ENCODE peak calls at places on chromosomes 12 and 14, in ten cellular contexts. B is lung; W is A549; Q is suprapubic skin; C is activated CD8-positive, alpha-beta T cell treated with anti-CD3 and anti-CD28 coated beads for 36 hours; K is neural progenitor cell; R is astrocyte; O is fibroblast of lung; M is dorsolateral prefrontal cortex; S is endodermal cell. A is an unnamed sample.

GRCh38 chr14:44404021-44404420 is 103.1 kb downstream of the FSCB start:
- DNase-seq in W (no peak), C (no peak), S (no peak), Q (no peak), R (peak; percentile 3), K (no peak), B (no peak), M (no peak), O (no peak), A (no peak)

GRCh38 chr14:50230601-50231474 is 540 bp downstream of the SOS2 start:
- DNase-seq in W (peak; percentile 33), S (peak; percentile 73), M (no peak), C (peak; percentile 67), Q (peak; percentile 78), K (peak; percentile 26), R (peak; percentile 45), B (peak; percentile 42), O (peak; percentile 77), A (no peak)

GRCh38 chr12:65232490-65233077 is 45.9 kb upstream of the MSRB3 start:
- DNase-seq in C (no peak), Q (no peak), W (peak; percentile 13), M (no peak), S (no peak), R (peak; percentile 15), O (peak; percentile 57), K (no peak), B (no peak), A (no peak)

GRCh38 chr12:127145929-127146789 is 1120.8 kb upstream of the TMEM132C start:
- DNase-seq in K (no peak), R (peak; percentile 50), W (peak; percentile 68), M (peak; percentile 63), B (peak; percentile 68), Q (peak; percentile 82), O (peak; percentile 50), S (no peak), C (peak; percentile 72), A (peak; percentile 91)

GRCh38 chr12:14164266-14164665 is 182.9 kb upstream of the GRIN2B start:
- DNase-seq in R (no peak), O (no peak), M (no peak), Q (no peak), C (no peak), W (no peak), K (no peak), S (no peak), B (no peak), A (no peak)

GRCh38 chr12:120940799-120941198 is 36.6 kb upstream of the SPPL3 start:
- DNase-seq in O (peak; percentile 9), C (no peak), W (no peak), R (peak; percentile 16), Q (no peak), M (no peak), K (no peak), S (no peak), B (no peak), A (no peak)

GRCh38 chr12:4106617-4107016 is 166.9 kb upstream of the CCND2 start:
- DNase-seq in M (no peak), S (no peak), C (peak; percentile 63), B (peak; percentile 7), K (no peak), Q (no peak), R (no peak), W (no peak), O (no peak), A (no peak)

GRCh38 chr12:42926232-42926631 is 336.7 kb upstream of the PRICKLE1 start:
- DNase-seq in M (no peak), S (no peak), K (no peak), W (no peak), B (no peak), Q (no peak), O (no peak), R (no peak), C (no peak), A (no peak)

GRCh38 chr12:132729541-132730320 is 19.1 kb downstream of the PGAM5 start:
- DNase-seq in C (no peak), W (no peak), O (no peak), B (no peak), Q (no peak), R (no peak), S (peak; percentile 49), K (no peak), M (no peak), A (no peak)

GRCh38 chr12:96462571-96463280 is 26.7 kb upstream of the CFAP54 start:
- DNase-seq in S (no peak), M (no peak), W (no peak), K (no peak), O (no peak), C (no peak), Q (no peak), B (no peak), R (no peak), A (no peak)

GRCh38 chr12:47900480-47901129 is 4.2 kb downstream of the VDR start:
- DNase-seq in M (no peak), B (peak; percentile 58), W (no peak), R (no peak), K (no peak), S (peak; percentile 88), Q (no peak), C (no peak), O (no peak), A (no peak)

GRCh38 chr12:10214131-10214876 is 1.6 kb downstream of the GABARAPL1 start:
- DNase-seq in O (peak; percentile 63), B (no peak), R (peak; percentile 83), S (no peak), Q (no peak), C (peak; percentile 9), M (no peak), W (no peak), K (peak; percentile 25), A (no peak)

GRCh38 chr12:124302241-124302806 is 7.4 kb downstream of the RFLNA start:
- DNase-seq in K (no peak), B (no peak), Q (no peak), W (no peak), S (no peak), O (no peak), R (no peak), M (no peak), C (no peak), A (peak; percentile 57)

GRCh38 chr14:103444837-103445524 is 59.8 kb downstream of the MARK3 start:
- DNase-seq in O (peak; percentile 21), S (no peak), Q (no peak), B (no peak), C (no peak), W (no peak), K (no peak), R (peak; percentile 58), M (no peak), A (no peak)

GRCh38 chr14:32710351-32711102 is 228.2 kb upstream of the NPAS3 start:
- DNase-seq in O (peak; percentile 85), K (peak; percentile 12), C (no peak), B (no peak), Q (no peak), S (no peak), W (no peak), M (no peak), R (peak; percentile 54), A (no peak)

GRCh38 chr14:69708586-69709169 is 58.3 kb upstream of the SRSF5 start:
- DNase-seq in Q (no peak), R (no peak), W (no peak), O (peak; percentile 22), M (peak; percentile 68), S (peak; percentile 84), C (peak; percentile 58), B (no peak), K (peak; percentile 83), A (no peak)

GRCh38 chr14:24051162-24051788 is 534 bp upstream of the CARMIL3 start:
- DNase-seq in K (no peak), Q (no peak), M (no peak), O (no peak), W (no peak), R (no peak), B (no peak), C (no peak), S (peak; percentile 78), A (no peak)

GRCh38 chr14:55129086-55129427 is at the start of gene LGALS3:
- DNase-seq in K (peak; percentile 83), B (peak; percentile 74), S (peak; percentile 83), W (peak; percentile 80), Q (peak; percentile 86), O (peak; percentile 56), M (no peak), C (peak; percentile 27), R (no peak), A (no peak)

GRCh38 chr12:106193404-106194215 is 54.2 kb downstream of the CKAP4 start:
- DNase-seq in M (no peak), Q (no peak), R (no peak), W (no peak), C (no peak), O (no peak), B (no peak), S (no peak), K (no peak), A (no peak)

DNA sequence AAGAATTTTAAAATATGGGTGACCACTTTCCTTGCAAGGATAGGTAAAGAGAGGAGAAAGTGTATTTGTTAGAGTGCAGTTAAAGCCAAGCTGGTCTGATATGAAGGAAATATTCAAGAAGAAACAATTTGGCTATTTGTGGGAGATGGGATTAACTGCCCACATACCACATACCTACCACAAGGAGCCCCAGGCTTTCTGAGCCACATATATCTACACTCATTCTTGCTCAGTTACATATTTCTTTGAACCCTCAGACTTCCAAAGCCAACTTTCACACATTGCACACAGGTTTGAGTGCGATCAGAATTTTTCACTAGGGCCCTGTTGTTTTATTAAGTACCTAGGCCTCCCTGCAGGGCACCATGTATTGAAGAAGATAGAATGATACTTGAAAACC is 330.2 kb downstream of the ZFP36L1 start:
- DNase-seq in W (no peak), B (no peak), Q (no peak), S (no peak), R (no peak), M (no peak), O (no peak), K (no peak), C (no peak), A (no peak)
- TF ChIP-seq CTCF in W (no peak), B (no peak), Q (no peak), S (peak; percentile 63), R (peak; percentile 37), M (no peak), O (no peak), K (no peak), C (no peak), A (peak; percentile 59)

GRCh38 chr14:35394326-35394725 is 10.2 kb downstream of the NFKBIA start:
- DNase-seq in S (peak; percentile 63), K (no peak), O (no peak), M (no peak), C (no peak), R (no peak), W (no peak), B (no peak), Q (no peak), A (no peak)
- TF ChIP-seq CTCF in S (peak; percentile 38), K (no peak), O (no peak), M (no peak), C (no peak), R (no peak), W (no peak), B (no peak), Q (no peak), A (no peak)

GRCh38 chr14:99793213-99794155 is at the start of gene EML1:
- DNase-seq in K (peak; percentile 96), B (peak; percentile 71), R (peak; percentile 52), M (peak; percentile 64), O (peak; percentile 79), W (peak; percentile 88), Q (peak; percentile 84), S (peak; percentile 91), C (peak; percentile 66), A (no peak)
- TF ChIP-seq CTCF in K (no peak), B (no peak), R (no peak), M (no peak), O (no peak), W (peak; percentile 55), Q (no peak), S (no peak), C (no peak), A (no peak)

GRCh38 chr14:77076118-77076631 is 21.9 kb upstream of the CIPC start:
- DNase-seq in K (peak; percentile 52), O (peak; percentile 85), M (no peak), S (peak; percentile 84), C (no peak), W (no peak), Q (peak; percentile 92), R (no peak), B (peak; percentile 58), A (no peak)
- TF ChIP-seq CTCF in K (no peak), O (no peak), M (no peak), S (no peak), C (no peak), W (no peak), Q (no peak), R (no peak), B (no peak), A (no peak)

A was measured in chondrocyte.